ENCODE peak calls at places on chromosomes 12 and 14, in seven cellular contexts. U is IMR-90; L is tibial artery; T is naive thymus-derived CD4-positive, alpha-beta T cell; O is heart right ventricle; V is NT2/D1; K is aorta. P is an unnamed sample. For H3K27me3 and H3K36me3, the result is how much of the 10 kb centered on the place peaks cover.

GRCh38 chr12:40144023-40144422 is 38.1 kb upstream of the SLC2A13 start:
- DNase-seq in L (no peak), T (peak), O (no peak), V (no peak), K (no peak), U (no peak), P (no peak)

GRCh38 chr12:108611884-108612415 is 14.1 kb upstream of the TMEM119 start:
- DNase-seq in L (no peak), O (no peak), U (peak), V (no peak), T (peak), K (no peak), P (peak)

GRCh38 chr14:105475269-105475915 is 771 bp downstream of the CRIP2 start:
- DNase-seq in K (peak), V (no peak), O (peak), L (peak), T (no peak), U (peak), P (peak)

GRCh38 chr12:14960548-14961465 is 594 bp downstream of the ARHGDIB start:
- DNase-seq in T (peak), V (no peak), O (peak), K (no peak), U (peak), L (no peak), P (no peak)

GRCh38 chr12:175250-175649 is 38.7 kb downstream of the SLC6A12 start:
- DNase-seq in K (no peak), O (peak), V (no peak), U (no peak), L (no peak), T (no peak), P (peak)

GRCh38 chr12:7907009-7907408 is 29.0 kb downstream of the SLC2A3 start:
- DNase-seq in L (no peak), K (no peak), O (peak), T (no peak), U (peak), V (peak), P (peak)

GRCh38 chr12:26017484-26018211 is 59.2 kb downstream of the RASSF8 start:
- DNase-seq in K (no peak), V (peak), U (peak), O (no peak), T (peak), L (no peak), P (peak)

GRCh38 chr12:102962532-102962931 is 5.1 kb downstream of the ASCL1 start:
- DNase-seq in K (no peak), V (no peak), L (no peak), O (no peak), T (peak), U (no peak), P (peak)

GRCh38 chr12:56760460-56760859 is 2.7 kb upstream of the HSD17B6 start:
- DNase-seq in U (no peak), V (no peak), O (no peak), T (no peak), K (no peak), L (no peak), P (no peak)

GRCh38 chr14:104206281-104206904 is 68.0 kb downstream of the KIF26A start:
- DNase-seq in O (no peak), T (no peak), U (no peak), L (no peak), K (no peak), V (no peak), P (peak)

GRCh38 chr12:131765961-131766360 is 55.1 kb downstream of the SFSWAP start:
- DNase-seq in T (no peak), V (no peak), O (no peak), U (no peak), K (no peak), L (no peak), P (no peak)

GRCh38 chr14:49362916-49363315 is 223.3 kb downstream of the RPS29 start:
- DNase-seq in V (no peak), L (no peak), U (no peak), K (no peak), O (no peak), T (no peak), P (no peak)

GRCh38 chr12:4273651-4274395 is at the start of gene CCND2:
- DNase-seq in T (peak), U (peak), L (peak), O (peak), K (peak), V (peak), P (peak)

GRCh38 chr12:51874013-51874412 is 13.9 kb upstream of the ANKRD33 start:
- DNase-seq in O (no peak), K (peak), U (peak), T (no peak), L (no peak), V (no peak), P (no peak)

GRCh38 chr12:121079736-121080272 is 40.8 kb upstream of the OASL start:
- DNase-seq in L (no peak), U (no peak), K (no peak), O (no peak), V (no peak), T (no peak), P (no peak)

GRCh38 chr12:88306471-88307069 is 164.5 kb downstream of the TMTC3 start:
- DNase-seq in O (no peak), L (no peak), V (no peak), T (no peak), U (no peak), K (no peak), P (no peak)

GRCh38 chr14:75011356-75012097 is 8.8 kb downstream of the EIF2B2 start:
- DNase-seq in U (peak), V (no peak), T (no peak), L (no peak), O (no peak), K (no peak), P (no peak)

GRCh38 chr14:75875958-75876357 is 105.8 kb downstream of the TGFB3 start:
- DNase-seq in V (no peak), L (no peak), O (no peak), U (no peak), K (no peak), T (no peak), P (no peak)

GRCh38 chr14:91164676-91165075 is 50.8 kb downstream of the DGLUCY start:
- DNase-seq in O (peak), K (no peak), T (no peak), V (no peak), U (no peak), L (no peak), P (no peak)

GRCh38 chr14:93549578-93549977 is 118.8 kb downstream of the UNC79 start:
- DNase-seq in K (no peak), T (no peak), U (no peak), O (no peak), L (no peak), V (no peak), P (no peak)

GRCh38 chr12:90970471-90970870 is 15.5 kb upstream of the CCER1 start:
- DNase-seq in U (peak), O (no peak), V (no peak), L (no peak), T (no peak), K (no peak), P (no peak)

GRCh38 chr12:56437430-56438176 is 11.6 kb downstream of the TIMELESS start:
- DNase-seq in O (no peak), K (no peak), V (no peak), U (no peak), L (no peak), T (no peak), P (no peak)

GRCh38 chr12:105409881-105410471 is 79.5 kb downstream of the C12orf75 start:
- DNase-seq in K (no peak), T (peak), U (no peak), V (no peak), O (peak), L (peak), P (no peak)

GRCh38 chr14:68660495-68660894 is 132.4 kb downstream of the ZFP36L1 start:
- DNase-seq in K (no peak), L (peak), O (no peak), T (no peak), V (no peak), U (no peak), P (no peak)

GRCh38 chr14:66493750-66494149 is 7.6 kb downstream of the CCDC196 start:
- DNase-seq in K (no peak), T (no peak), V (no peak), U (no peak), L (no peak), O (no peak), P (no peak)
- H3K27me3 ChIP-seq in K (under half), T (under half), V (under half), U (under half), L (under half), O (under half), P (under half)

GRCh38 chr14:99244299-99244959 is 27.6 kb downstream of the BCL11B start:
- DNase-seq in V (no peak), T (no peak), U (no peak), O (no peak), K (no peak), L (no peak), P (no peak)

GRCh38 chr14:99247091-99247729 is 24.8 kb downstream of the BCL11B start:
- DNase-seq in T (no peak), V (no peak), L (no peak), U (no peak), K (no peak), O (no peak), P (peak)

GRCh38 chr14:99246536-99247083 is 25.4 kb downstream of the BCL11B start:
- DNase-seq in K (no peak), O (no peak), U (no peak), V (no peak), T (peak), L (no peak), P (peak)

GRCh38 chr14:99244960-99245340 is 27.0 kb downstream of the BCL11B start:
- DNase-seq in V (no peak), L (no peak), T (no peak), K (no peak), U (no peak), O (no peak), P (no peak)

DNA sequence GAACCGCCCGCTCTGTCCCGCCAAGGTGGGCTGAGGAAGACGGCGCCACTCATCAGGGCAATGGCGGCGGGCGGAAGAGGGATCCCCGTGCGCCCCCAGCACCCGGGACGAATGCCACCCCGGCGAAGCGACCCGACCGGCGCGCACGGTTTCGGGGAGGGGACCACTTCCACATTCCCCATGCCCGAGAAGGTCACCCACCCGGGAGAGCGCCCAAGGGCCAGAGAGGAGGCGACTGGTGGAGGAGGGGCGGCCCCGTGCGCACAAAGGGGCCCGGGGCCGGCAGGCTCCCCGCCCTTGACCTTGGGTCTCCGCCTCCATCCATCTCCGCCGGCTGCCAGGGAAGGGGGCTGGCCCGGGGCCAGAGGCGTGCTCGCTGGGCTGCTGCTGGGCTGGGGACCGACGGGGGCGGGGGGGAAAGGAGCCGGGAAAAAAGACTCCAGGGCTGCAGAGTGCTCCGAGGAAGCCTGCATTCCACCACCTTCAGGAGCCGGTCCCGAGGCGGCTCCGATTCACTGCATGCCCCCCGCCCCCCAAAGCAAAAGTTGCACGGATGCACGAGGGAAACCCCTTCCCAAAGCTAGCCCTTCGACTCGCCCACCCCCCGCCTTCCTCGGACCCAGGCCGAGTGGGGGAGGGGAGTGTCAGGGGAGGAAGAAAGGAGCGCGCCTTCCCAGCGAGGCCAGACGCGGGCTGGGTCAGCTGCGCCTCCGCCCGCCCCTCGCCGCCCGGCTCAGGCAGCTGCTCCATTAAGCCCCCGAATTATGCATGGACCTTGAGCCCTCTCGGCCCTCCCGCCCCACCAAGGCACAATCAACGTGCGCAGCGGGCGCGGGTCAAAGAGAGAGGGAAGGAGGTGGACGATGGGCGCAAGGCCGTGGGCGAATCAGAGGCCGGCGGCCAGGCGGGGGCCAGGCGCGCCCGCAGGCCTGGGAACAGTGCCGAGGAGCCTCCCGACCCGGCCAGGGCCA is 26.2 kb downstream of the BCL11B start:
- DNase-seq in L (no peak), U (no peak), K (no peak), T (no peak), O (no peak), V (peak), P (peak)
- H3K4me3 ChIP-seq in L (no peak), U (no peak), K (no peak), T (peak), O (no peak), V (peak), P (peak)

DNA sequence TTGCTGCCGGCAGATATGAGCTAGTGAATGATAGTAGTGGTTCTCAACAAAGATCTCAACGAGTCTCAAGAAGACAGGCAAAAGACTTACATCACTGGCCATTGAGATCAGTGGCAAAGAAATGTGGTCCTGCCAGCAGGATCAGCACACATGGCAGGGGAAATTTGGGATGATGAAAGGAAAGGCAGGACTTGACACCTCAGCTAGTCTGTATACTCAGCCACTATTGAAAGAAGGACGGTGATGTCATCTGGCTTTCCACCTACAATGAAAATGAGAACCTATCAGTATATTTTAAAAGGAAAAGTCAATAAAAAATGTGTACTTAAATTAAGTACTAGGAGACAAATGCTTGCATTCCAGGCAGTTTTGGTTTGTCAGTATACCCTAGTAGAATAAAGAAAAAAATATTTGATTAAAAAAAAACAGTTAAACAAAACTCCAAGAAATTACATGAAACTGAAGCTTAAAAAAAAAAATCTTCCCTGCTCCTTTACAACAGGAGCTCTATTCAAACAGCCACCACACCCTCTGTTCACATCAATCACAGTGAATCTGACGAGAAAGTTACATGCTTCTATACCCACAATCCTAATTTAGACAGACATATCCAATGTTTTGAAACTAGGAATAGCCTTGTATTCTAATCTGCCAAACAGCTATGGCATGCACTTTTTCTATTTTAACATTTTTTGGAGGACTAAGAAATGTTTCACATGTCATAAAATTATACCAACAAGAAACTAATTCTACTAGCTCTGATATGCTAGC is 34.9 kb downstream of the RAD9B start:
- DNase-seq in T (no peak), K (no peak), L (no peak), O (no peak), V (no peak), U (peak), P (no peak)
- H3K36me3 ChIP-seq in T (half or more), K (under half), L (under half), O (under half), V (under half), U (under half), P (under half)

GRCh38 chr12:34294671-34295365 is 272.5 kb downstream of the ALG10 start:
- DNase-seq in T (no peak), V (no peak), U (no peak), L (peak), K (peak), O (no peak), P (no peak)
- H3K27me3 ChIP-seq in T (under half), V (under half), U (under half), L (under half), K (under half), O (under half), P (under half)